ENCODE peak calls at places on chromosomes 7 and 10, in five cellular contexts. One of them, this sample, is unnamed.

GRCh38 chr10:58665361-58665760 is 152.7 kb downstream of the BICC1 start:
- DNase-seq in tibial nerve: no peak
- DNase-seq in AG04450: no peak
- DNase-seq in stimulated activated CD4-positive, alpha-beta T cell treated with anti-CD3 and anti-CD28 coated beads, Interleukin-4, amount 100 ng/mL, for 24 hours: no peak
- DNase-seq in B cell: no peak
- DNase-seq in this sample: no peak

GRCh38 chr10:58189269-58189668 is 78.4 kb downstream of the IPMK start:
- DNase-seq in tibial nerve: no peak
- DNase-seq in AG04450: peak; percentile 37
- DNase-seq in stimulated activated CD4-positive, alpha-beta T cell treated with anti-CD3 and anti-CD28 coated beads, Interleukin-4, amount 100 ng/mL, for 24 hours: no peak
- DNase-seq in B cell: no peak
- DNase-seq in this sample: no peak

GRCh38 chr10:91564026-91564425 is 68.8 kb downstream of the PPP1R3C start:
- DNase-seq in tibial nerve: no peak
- DNase-seq in AG04450: no peak
- DNase-seq in stimulated activated CD4-positive, alpha-beta T cell treated with anti-CD3 and anti-CD28 coated beads, Interleukin-4, amount 100 ng/mL, for 24 hours: no peak
- DNase-seq in B cell: no peak
- DNase-seq in this sample: no peak

GRCh38 chr10:35423505-35424306 is 87.4 kb downstream of the CCNY start:
- DNase-seq in tibial nerve: no peak
- DNase-seq in AG04450: no peak
- DNase-seq in stimulated activated CD4-positive, alpha-beta T cell treated with anti-CD3 and anti-CD28 coated beads, Interleukin-4, amount 100 ng/mL, for 24 hours: no peak
- DNase-seq in B cell: no peak
- DNase-seq in this sample: no peak

GRCh38 chr7:89001306-89001705 is 205.8 kb upstream of the TEX47 start:
- DNase-seq in tibial nerve: no peak
- DNase-seq in AG04450: no peak
- DNase-seq in stimulated activated CD4-positive, alpha-beta T cell treated with anti-CD3 and anti-CD28 coated beads, Interleukin-4, amount 100 ng/mL, for 24 hours: no peak
- DNase-seq in B cell: no peak
- DNase-seq in this sample: no peak

GRCh38 chr10:76036410-76036940 is 605.1 kb downstream of the LRMDA start:
- DNase-seq in tibial nerve: peak; percentile 74
- DNase-seq in AG04450: peak; percentile 32
- DNase-seq in stimulated activated CD4-positive, alpha-beta T cell treated with anti-CD3 and anti-CD28 coated beads, Interleukin-4, amount 100 ng/mL, for 24 hours: peak; percentile 25
- DNase-seq in B cell: peak; percentile 33
- DNase-seq in this sample: peak; percentile 30

GRCh38 chr7:158030071-158030470 is 557.6 kb downstream of the PTPRN2 start:
- DNase-seq in tibial nerve: no peak
- DNase-seq in AG04450: no peak
- DNase-seq in stimulated activated CD4-positive, alpha-beta T cell treated with anti-CD3 and anti-CD28 coated beads, Interleukin-4, amount 100 ng/mL, for 24 hours: no peak
- DNase-seq in B cell: no peak
- DNase-seq in this sample: no peak

GRCh38 chr10:18616337-18616736 is 35.0 kb downstream of the NSUN6 start:
- DNase-seq in tibial nerve: no peak
- DNase-seq in AG04450: no peak
- DNase-seq in stimulated activated CD4-positive, alpha-beta T cell treated with anti-CD3 and anti-CD28 coated beads, Interleukin-4, amount 100 ng/mL, for 24 hours: no peak
- DNase-seq in B cell: no peak
- DNase-seq in this sample: no peak

GRCh38 chr7:1242129-1242572 is 9.5 kb downstream of the UNCX start:
- DNase-seq in tibial nerve: no peak
- DNase-seq in AG04450: no peak
- DNase-seq in stimulated activated CD4-positive, alpha-beta T cell treated with anti-CD3 and anti-CD28 coated beads, Interleukin-4, amount 100 ng/mL, for 24 hours: no peak
- DNase-seq in B cell: no peak
- DNase-seq in this sample: no peak

GRCh38 chr10:78936412-78937342 is 132.1 kb upstream of the ZMIZ1 start:
- DNase-seq in tibial nerve: no peak
- DNase-seq in AG04450: no peak
- DNase-seq in stimulated activated CD4-positive, alpha-beta T cell treated with anti-CD3 and anti-CD28 coated beads, Interleukin-4, amount 100 ng/mL, for 24 hours: no peak
- DNase-seq in B cell: no peak
- DNase-seq in this sample: no peak

GRCh38 chr7:30396379-30396778 is 82.2 kb downstream of the NOD1 start:
- DNase-seq in tibial nerve: no peak
- DNase-seq in AG04450: no peak
- DNase-seq in stimulated activated CD4-positive, alpha-beta T cell treated with anti-CD3 and anti-CD28 coated beads, Interleukin-4, amount 100 ng/mL, for 24 hours: no peak
- DNase-seq in B cell: no peak
- DNase-seq in this sample: peak; percentile 23

GRCh38 chr7:146216371-146217041 is 99.9 kb downstream of the CNTNAP2 start:
- DNase-seq in tibial nerve: no peak
- DNase-seq in AG04450: no peak
- DNase-seq in stimulated activated CD4-positive, alpha-beta T cell treated with anti-CD3 and anti-CD28 coated beads, Interleukin-4, amount 100 ng/mL, for 24 hours: no peak
- DNase-seq in B cell: no peak
- DNase-seq in this sample: no peak

GRCh38 chr10:5892007-5892406 is 2.0 kb downstream of the FBH1 start:
- DNase-seq in tibial nerve: no peak
- DNase-seq in AG04450: no peak
- DNase-seq in stimulated activated CD4-positive, alpha-beta T cell treated with anti-CD3 and anti-CD28 coated beads, Interleukin-4, amount 100 ng/mL, for 24 hours: no peak
- DNase-seq in B cell: no peak
- DNase-seq in this sample: no peak

GRCh38 chr10:93063977-93064660 is 3.5 kb downstream of the CYP26C1 start:
- DNase-seq in tibial nerve: no peak
- DNase-seq in AG04450: no peak
- DNase-seq in stimulated activated CD4-positive, alpha-beta T cell treated with anti-CD3 and anti-CD28 coated beads, Interleukin-4, amount 100 ng/mL, for 24 hours: no peak
- DNase-seq in B cell: peak; percentile 40
- DNase-seq in this sample: no peak

GRCh38 chr7:138097064-138097741 is 20.9 kb downstream of the AKR1D1 start:
- DNase-seq in tibial nerve: no peak
- DNase-seq in AG04450: no peak
- DNase-seq in stimulated activated CD4-positive, alpha-beta T cell treated with anti-CD3 and anti-CD28 coated beads, Interleukin-4, amount 100 ng/mL, for 24 hours: no peak
- DNase-seq in B cell: no peak
- DNase-seq in this sample: no peak

GRCh38 chr7:141071260-141071854 is 2.5 kb upstream of the TMEM178B start:
- DNase-seq in tibial nerve: no peak
- DNase-seq in AG04450: no peak
- DNase-seq in stimulated activated CD4-positive, alpha-beta T cell treated with anti-CD3 and anti-CD28 coated beads, Interleukin-4, amount 100 ng/mL, for 24 hours: peak; percentile 37
- DNase-seq in B cell: peak; percentile 11
- DNase-seq in this sample: peak; percentile 87

GRCh38 chr10:31242902-31243301 is 76.1 kb upstream of the ZEB1 start:
- DNase-seq in tibial nerve: no peak
- DNase-seq in AG04450: peak; percentile 88
- DNase-seq in stimulated activated CD4-positive, alpha-beta T cell treated with anti-CD3 and anti-CD28 coated beads, Interleukin-4, amount 100 ng/mL, for 24 hours: peak; percentile 77
- DNase-seq in B cell: no peak
- DNase-seq in this sample: no peak

GRCh38 chr10:46228076-46229071 is 58.4 kb upstream of the ANTXRL start:
- DNase-seq in tibial nerve: peak; percentile 56
- DNase-seq in AG04450: peak; percentile 50
- DNase-seq in stimulated activated CD4-positive, alpha-beta T cell treated with anti-CD3 and anti-CD28 coated beads, Interleukin-4, amount 100 ng/mL, for 24 hours: peak; percentile 65
- DNase-seq in B cell: peak; percentile 63
- DNase-seq in this sample: peak; percentile 21

This sample was measured in NCI-H2227 treated with DMSO at 0.1 percent for 48 hours.